ENCODE peak calls at places on chromosomes 12 and 14, in four cellular contexts. E, X, B and C are unnamed samples.

GRCh38 chr12:71567562-71567961 is 96.1 kb downstream of the ZFC3H1 start:
- DNase-seq in B (no peak), X (no peak), E (no peak), C (no peak)

GRCh38 chr12:5803532-5803931 is 141.5 kb downstream of the ANO2 start:
- DNase-seq in X (no peak), B (no peak), E (no peak), C (no peak)

GRCh38 chr12:101051901-101052550 is 158.0 kb downstream of the SLC5A8 start:
- DNase-seq in E (no peak), X (peak; percentile 17), B (peak; percentile 82), C (peak; percentile 97)

GRCh38 chr14:70884595-70885342 is 22.5 kb upstream of the PCNX1 start:
- DNase-seq in B (peak; percentile 25), E (no peak), X (no peak), C (no peak)

GRCh38 chr14:100407376-100408102 is 84.4 kb downstream of the SLC25A47 start:
- DNase-seq in E (no peak), B (no peak), X (no peak), C (no peak)

GRCh38 chr12:78442454-78442801 is 422.1 kb upstream of the SYT1 start:
- DNase-seq in X (no peak), B (no peak), E (no peak), C (no peak)

GRCh38 chr12:53254816-53255545 is 13.1 kb upstream of the ESPL1 start:
- DNase-seq in E (no peak), B (no peak), X (no peak), C (no peak)

GRCh38 chr12:27462851-27463250 is 16.3 kb downstream of the SMCO2 start:
- DNase-seq in B (no peak), E (no peak), X (no peak), C (no peak)

GRCh38 chr14:75460402-75460801 is 32.6 kb downstream of the JDP2 start:
- DNase-seq in X (no peak), E (no peak), B (no peak), C (no peak)

GRCh38 chr14:92794547-92794941 is 439 bp downstream of the GOLGA5 start:
- DNase-seq in X (peak; percentile 23), B (peak; percentile 16), E (no peak), C (peak; percentile 45)

GRCh38 chr12:6435941-6436715 is 8.6 kb upstream of the CD27 start:
- DNase-seq in B (no peak), X (no peak), E (no peak), C (no peak)

GRCh38 chr14:100706860-100707259 is 19.8 kb upstream of the DLK1 start:
- DNase-seq in X (no peak), B (no peak), E (no peak), C (no peak)

GRCh38 chr14:61394542-61394941 is 73.2 kb downstream of the PRKCH start:
- DNase-seq in X (no peak), B (no peak), E (no peak), C (no peak)

GRCh38 chr14:104939666-104940410 is 15.2 kb downstream of the PLD4 start:
- DNase-seq in B (no peak), X (no peak), E (no peak), C (peak; percentile 29)

GRCh38 chr14:34347683-34348082 is 114.4 kb downstream of the SPTSSA start:
- DNase-seq in X (no peak), B (no peak), E (no peak), C (peak; percentile 21)

GRCh38 chr12:65941388-65941787 is 117.1 kb downstream of the HMGA2 start:
- DNase-seq in B (no peak), X (no peak), E (no peak), C (no peak)

GRCh38 chr12:88416155-88416554 is 164.1 kb downstream of the KITLG start:
- DNase-seq in E (no peak), X (no peak), B (no peak), C (no peak)

GRCh38 chr14:94659953-94660946 is 48.1 kb downstream of the SERPINA3 start:
- DNase-seq in E (no peak), B (no peak), X (no peak), C (no peak)

GRCh38 chr12:112418596-112419268 is at the start of gene PTPN11:
- DNase-seq in X (peak; percentile 86), E (peak; percentile 88), B (peak; percentile 85), C (peak; percentile 93)

GRCh38 chr12:50615534-50616296 is 110.9 kb downstream of the DIP2B start:
- DNase-seq in B (no peak), X (no peak), E (no peak), C (no peak)

GRCh38 chr12:68613209-68613904 is 2.7 kb downstream of the RAP1B start:
- DNase-seq in E (no peak), B (no peak), X (no peak), C (no peak)

GRCh38 chr14:53620325-53620716 is 336.3 kb downstream of the BMP4 start:
- DNase-seq in B (no peak), E (no peak), X (no peak), C (no peak)

GRCh38 chr14:90726656-90727055 is 89.6 kb downstream of the TTC7B start:
- DNase-seq in E (peak; percentile 34), B (peak; percentile 46), X (peak; percentile 63), C (peak; percentile 60)

GRCh38 chr12:1794440-1795090 is 25.8 kb upstream of the LRTM2 start:
- DNase-seq in E (no peak), B (no peak), X (no peak), C (no peak)

GRCh38 chr14:75702107-75702506 is 41.1 kb downstream of the TTLL5 start:
- DNase-seq in E (no peak), B (no peak), X (no peak), C (no peak)

GRCh38 chr14:22598896-22599244 is 770 bp downstream of the ABHD4 start:
- DNase-seq in E (no peak), X (no peak), B (peak; percentile 76), C (peak; percentile 22)

GRCh38 chr14:92927396-92928257 is 4.7 kb downstream of the CHGA start:
- DNase-seq in X (no peak), E (no peak), B (no peak), C (no peak)

GRCh38 chr12:86521870-86522269 is 265.7 kb upstream of the MGAT4C start:
- DNase-seq in E (no peak), B (no peak), X (no peak), C (no peak)

GRCh38 chr12:126036348-126036747 is 971.1 kb downstream of the AACS start:
- DNase-seq in B (no peak), X (no peak), E (no peak), C (no peak)

GRCh38 chr12:77830952-77831351 is 258 bp downstream of the NAV3 start:
- DNase-seq in B (no peak), X (no peak), E (no peak), C (no peak)

GRCh38 chr14:33052899-33053400 is 114.3 kb downstream of the NPAS3 start:
- DNase-seq in E (no peak), X (peak; percentile 87), B (no peak), C (peak; percentile 98)

GRCh38 chr14:76977793-76978730 is 50.4 kb downstream of the IRF2BPL start:
- DNase-seq in B (peak; percentile 75), X (no peak), E (peak; percentile 37), C (no peak)

GRCh38 chr14:98229676-98230366 is 1042.2 kb downstream of the BCL11B start:
- DNase-seq in X (no peak), E (no peak), B (no peak), C (no peak)

GRCh38 chr12:113239288-113239771 is 18.1 kb downstream of the TPCN1 start:
- DNase-seq in E (no peak), B (no peak), X (no peak), C (no peak)

GRCh38 chr14:56555921-56556570 is 23.6 kb upstream of the TMEM260 start:
- DNase-seq in B (no peak), E (no peak), X (peak; percentile 59), C (peak; percentile 88)

GRCh38 chr12:107660230-107660629 is 25.4 kb upstream of the PWP1 start:
- DNase-seq in E (no peak), X (no peak), B (no peak), C (no peak)

GRCh38 chr12:78403136-78403535 is 461.4 kb upstream of the SYT1 start:
- DNase-seq in B (no peak), E (no peak), X (peak; percentile 38), C (peak; percentile 57)

GRCh38 chr12:108526482-108527234 is 11.6 kb downstream of the FICD start:
- DNase-seq in X (no peak), B (no peak), E (no peak), C (no peak)

GRCh38 chr12:25459541-25459951 is 93.5 kb downstream of the LMNTD1 start:
- DNase-seq in E (no peak), B (no peak), X (no peak), C (no peak)